ENCODE peak calls at places on chromosomes 11 and 22, in four cellular contexts. E, S, F and H are unnamed samples.

GRCh38 chr11:134565343-134565891 is 153.4 kb upstream of the B3GAT1 start:
- DNase-seq in S (no peak), F (no peak), E (no peak), H (no peak)

GRCh38 chr11:23124996-23125395 is 264.7 kb upstream of the CCDC179 start:
- DNase-seq in S (no peak), F (no peak), E (no peak), H (no peak)

GRCh38 chr11:19714093-19714386 is 1.4 kb downstream of the NAV2 start:
- DNase-seq in S (no peak), F (no peak), E (no peak), H (peak; percentile 21)

GRCh38 chr11:114159320-114159719 is 99.8 kb downstream of the ZBTB16 start:
- DNase-seq in E (no peak), S (no peak), F (no peak), H (no peak)

GRCh38 chr11:108914981-108915380 is 250.1 kb downstream of the DDX10 start:
- DNase-seq in S (no peak), F (no peak), E (no peak), H (no peak)

GRCh38 chr11:118884613-118885274 is 1.1 kb downstream of the CXCR5 start:
- DNase-seq in F (no peak), S (no peak), E (no peak), H (no peak)

GRCh38 chr11:46560300-46561025 is 33.4 kb downstream of the AMBRA1 start:
- DNase-seq in S (no peak), E (peak; percentile 29), F (peak; percentile 15), H (no peak)

GRCh38 chr22:27504854-27505253 is 296.7 kb downstream of the MN1 start:
- DNase-seq in F (no peak), S (no peak), E (no peak), H (no peak)

GRCh38 chr22:37545703-37546435 is 14.4 kb upstream of the CDC42EP1 start:
- DNase-seq in F (peak; percentile 59), E (no peak), S (no peak), H (peak; percentile 96)

GRCh38 chr22:17918840-17919239 is 105.5 kb downstream of the MICAL3 start:
- DNase-seq in F (no peak), S (no peak), E (no peak), H (no peak)

GRCh38 chr11:6911378-6911777 is 9.4 kb upstream of the OR2D3 start:
- DNase-seq in F (no peak), E (no peak), S (no peak), H (no peak)

GRCh38 chr22:35369996-35370395 is 10.9 kb upstream of the HMOX1 start:
- DNase-seq in S (no peak), F (no peak), E (no peak), H (no peak)

GRCh38 chr11:71156301-71156700 is 96.1 kb downstream of the SHANK2 start:
- DNase-seq in S (no peak), E (no peak), F (no peak), H (no peak)

GRCh38 chr11:106473089-106473722 is 395.7 kb downstream of the AASDHPPT start:
- DNase-seq in F (no peak), E (no peak), S (no peak), H (no peak)

GRCh38 chr11:118619444-118620205 is 12.2 kb downstream of the PHLDB1 start:
- DNase-seq in F (peak; percentile 65), E (no peak), S (no peak), H (peak; percentile 70)

GRCh38 chr11:8543278-8543677 is 50.8 kb downstream of the STK33 start:
- DNase-seq in E (no peak), F (no peak), S (no peak), H (no peak)

GRCh38 chr11:26474401-26474800 is 97.7 kb downstream of the MUC15 start:
- DNase-seq in F (no peak), S (no peak), E (no peak), H (no peak)

GRCh38 chr22:39728236-39728860 is 157.8 kb downstream of the CACNA1I start:
- DNase-seq in F (no peak), S (no peak), E (no peak), H (no peak)

GRCh38 chr11:64186205-64187165 is 514 bp downstream of the STIP1 start:
- DNase-seq in F (no peak), S (no peak), E (no peak), H (peak; percentile 47)

GRCh38 chr22:44437493-44438015 is 60.5 kb downstream of the RTL6 start:
- DNase-seq in F (no peak), E (no peak), S (no peak), H (no peak)

GRCh38 chr11:130163346-130164220 is 4.0 kb downstream of the ST14 start:
- DNase-seq in S (no peak), F (peak; percentile 41), E (no peak), H (no peak)

GRCh38 chr11:125923012-125923579 is 18.8 kb downstream of the DDX25 start:
- DNase-seq in E (peak; percentile 57), S (peak; percentile 6), F (peak; percentile 86), H (peak; percentile 86)